ENCODE peak calls at places on chromosomes 12 and 14, in ten cellular contexts. One of them, this sample, is unnamed.
A peak's percentile ranks its signal among the peaks of the same experiment; 100 is the strongest.

GRCh38 chr12:104738371-104738710 is 219.7 kb downstream of the SLC41A2 start:
- DNase-seq in M059J: no peak
- DNase-seq in esophagus squamous epithelium: no peak
- DNase-seq in activated CD4-positive, alpha-beta T cell treated with anti-CD3 and anti-CD28 coated beads, Interleukin-2, amount 50 U/mL, for 24 hours: no peak
- DNase-seq in GM13976: no peak
- DNase-seq in iris pigment epithelial cell: no peak
- DNase-seq in stimulated activated CD4-positive, alpha-beta T cell treated with anti-CD3 and anti-CD28 coated beads, Interleukin-1b, Interleukin-23, amount 100 ng/mL, for 1 hour: no peak
- DNase-seq in AML-193: no peak
- DNase-seq in BE2C: no peak
- DNase-seq in DMS 273 treated with DMSO at 0.1 percent for 48 hours: no peak
- DNase-seq in this sample: peak; percentile 78

GRCh38 chr12:114853003-114853529 is 169.1 kb upstream of the TBX3 start:
- DNase-seq in M059J: no peak
- DNase-seq in esophagus squamous epithelium: no peak
- DNase-seq in activated CD4-positive, alpha-beta T cell treated with anti-CD3 and anti-CD28 coated beads, Interleukin-2, amount 50 U/mL, for 24 hours: no peak
- DNase-seq in GM13976: no peak
- DNase-seq in iris pigment epithelial cell: no peak
- DNase-seq in stimulated activated CD4-positive, alpha-beta T cell treated with anti-CD3 and anti-CD28 coated beads, Interleukin-1b, Interleukin-23, amount 100 ng/mL, for 1 hour: no peak
- DNase-seq in AML-193: no peak
- DNase-seq in BE2C: no peak
- DNase-seq in DMS 273 treated with DMSO at 0.1 percent for 48 hours: no peak
- DNase-seq in this sample: no peak

GRCh38 chr14:72518809-72519377 is 375.0 kb downstream of the DPF3 start:
- DNase-seq in M059J: no peak
- DNase-seq in esophagus squamous epithelium: no peak
- DNase-seq in activated CD4-positive, alpha-beta T cell treated with anti-CD3 and anti-CD28 coated beads, Interleukin-2, amount 50 U/mL, for 24 hours: peak; percentile 52
- DNase-seq in GM13976: peak; percentile 51
- DNase-seq in iris pigment epithelial cell: no peak
- DNase-seq in stimulated activated CD4-positive, alpha-beta T cell treated with anti-CD3 and anti-CD28 coated beads, Interleukin-1b, Interleukin-23, amount 100 ng/mL, for 1 hour: no peak
- DNase-seq in AML-193: no peak
- DNase-seq in BE2C: no peak
- DNase-seq in DMS 273 treated with DMSO at 0.1 percent for 48 hours: no peak
- DNase-seq in this sample: no peak

GRCh38 chr14:55303646-55304277 is 32.5 kb downstream of the FBXO34 start:
- DNase-seq in M059J: no peak
- DNase-seq in esophagus squamous epithelium: no peak
- DNase-seq in activated CD4-positive, alpha-beta T cell treated with anti-CD3 and anti-CD28 coated beads, Interleukin-2, amount 50 U/mL, for 24 hours: no peak
- DNase-seq in GM13976: no peak
- DNase-seq in iris pigment epithelial cell: no peak
- DNase-seq in stimulated activated CD4-positive, alpha-beta T cell treated with anti-CD3 and anti-CD28 coated beads, Interleukin-1b, Interleukin-23, amount 100 ng/mL, for 1 hour: no peak
- DNase-seq in AML-193: no peak
- DNase-seq in BE2C: no peak
- DNase-seq in DMS 273 treated with DMSO at 0.1 percent for 48 hours: no peak
- DNase-seq in this sample: no peak

GRCh38 chr12:50052964-50053363 is 4.4 kb upstream of the ASIC1 start:
- DNase-seq in M059J: no peak
- DNase-seq in esophagus squamous epithelium: no peak
- DNase-seq in activated CD4-positive, alpha-beta T cell treated with anti-CD3 and anti-CD28 coated beads, Interleukin-2, amount 50 U/mL, for 24 hours: no peak
- DNase-seq in GM13976: no peak
- DNase-seq in iris pigment epithelial cell: no peak
- DNase-seq in stimulated activated CD4-positive, alpha-beta T cell treated with anti-CD3 and anti-CD28 coated beads, Interleukin-1b, Interleukin-23, amount 100 ng/mL, for 1 hour: no peak
- DNase-seq in AML-193: no peak
- DNase-seq in BE2C: no peak
- DNase-seq in DMS 273 treated with DMSO at 0.1 percent for 48 hours: no peak
- DNase-seq in this sample: no peak

GRCh38 chr12:116380066-116380465 is 102.6 kb upstream of the MED13L start:
- DNase-seq in M059J: peak; percentile 31
- DNase-seq in esophagus squamous epithelium: no peak
- DNase-seq in activated CD4-positive, alpha-beta T cell treated with anti-CD3 and anti-CD28 coated beads, Interleukin-2, amount 50 U/mL, for 24 hours: no peak
- DNase-seq in GM13976: no peak
- DNase-seq in iris pigment epithelial cell: no peak
- DNase-seq in stimulated activated CD4-positive, alpha-beta T cell treated with anti-CD3 and anti-CD28 coated beads, Interleukin-1b, Interleukin-23, amount 100 ng/mL, for 1 hour: no peak
- DNase-seq in AML-193: no peak
- DNase-seq in BE2C: no peak
- DNase-seq in DMS 273 treated with DMSO at 0.1 percent for 48 hours: no peak
- DNase-seq in this sample: no peak

GRCh38 chr14:101495827-101496778 is 65.2 kb upstream of the DIO3 start:
- DNase-seq in M059J: no peak
- DNase-seq in esophagus squamous epithelium: no peak
- DNase-seq in activated CD4-positive, alpha-beta T cell treated with anti-CD3 and anti-CD28 coated beads, Interleukin-2, amount 50 U/mL, for 24 hours: no peak
- DNase-seq in GM13976: no peak
- DNase-seq in iris pigment epithelial cell: no peak
- DNase-seq in stimulated activated CD4-positive, alpha-beta T cell treated with anti-CD3 and anti-CD28 coated beads, Interleukin-1b, Interleukin-23, amount 100 ng/mL, for 1 hour: no peak
- DNase-seq in AML-193: no peak
- DNase-seq in BE2C: no peak
- DNase-seq in DMS 273 treated with DMSO at 0.1 percent for 48 hours: no peak
- DNase-seq in this sample: no peak

GRCh38 chr12:91274886-91275285 is 92.3 kb upstream of the DCN start:
- DNase-seq in M059J: peak; percentile 28
- DNase-seq in esophagus squamous epithelium: no peak
- DNase-seq in activated CD4-positive, alpha-beta T cell treated with anti-CD3 and anti-CD28 coated beads, Interleukin-2, amount 50 U/mL, for 24 hours: no peak
- DNase-seq in GM13976: no peak
- DNase-seq in iris pigment epithelial cell: peak; percentile 75
- DNase-seq in stimulated activated CD4-positive, alpha-beta T cell treated with anti-CD3 and anti-CD28 coated beads, Interleukin-1b, Interleukin-23, amount 100 ng/mL, for 1 hour: no peak
- DNase-seq in AML-193: no peak
- DNase-seq in BE2C: no peak
- DNase-seq in DMS 273 treated with DMSO at 0.1 percent for 48 hours: peak; percentile 69
- DNase-seq in this sample: no peak

GRCh38 chr12:115942346-115942745 is 335.1 kb downstream of the MED13L start:
- DNase-seq in M059J: no peak
- DNase-seq in esophagus squamous epithelium: no peak
- DNase-seq in activated CD4-positive, alpha-beta T cell treated with anti-CD3 and anti-CD28 coated beads, Interleukin-2, amount 50 U/mL, for 24 hours: no peak
- DNase-seq in GM13976: no peak
- DNase-seq in iris pigment epithelial cell: no peak
- DNase-seq in stimulated activated CD4-positive, alpha-beta T cell treated with anti-CD3 and anti-CD28 coated beads, Interleukin-1b, Interleukin-23, amount 100 ng/mL, for 1 hour: no peak
- DNase-seq in AML-193: no peak
- DNase-seq in BE2C: no peak
- DNase-seq in DMS 273 treated with DMSO at 0.1 percent for 48 hours: no peak
- DNase-seq in this sample: no peak

GRCh38 chr14:72643317-72643801 is 250.5 kb downstream of the DPF3 start:
- DNase-seq in M059J: peak; percentile 98
- DNase-seq in esophagus squamous epithelium: no peak
- DNase-seq in activated CD4-positive, alpha-beta T cell treated with anti-CD3 and anti-CD28 coated beads, Interleukin-2, amount 50 U/mL, for 24 hours: no peak
- DNase-seq in GM13976: no peak
- DNase-seq in iris pigment epithelial cell: peak; percentile 99
- DNase-seq in stimulated activated CD4-positive, alpha-beta T cell treated with anti-CD3 and anti-CD28 coated beads, Interleukin-1b, Interleukin-23, amount 100 ng/mL, for 1 hour: no peak
- DNase-seq in AML-193: no peak
- DNase-seq in BE2C: peak; percentile 55
- DNase-seq in DMS 273 treated with DMSO at 0.1 percent for 48 hours: peak; percentile 89
- DNase-seq in this sample: no peak

GRCh38 chr12:24993756-24994155 is 44.9 kb upstream of the BCAT1 start:
- DNase-seq in M059J: no peak
- DNase-seq in esophagus squamous epithelium: no peak
- DNase-seq in activated CD4-positive, alpha-beta T cell treated with anti-CD3 and anti-CD28 coated beads, Interleukin-2, amount 50 U/mL, for 24 hours: no peak
- DNase-seq in GM13976: no peak
- DNase-seq in iris pigment epithelial cell: no peak
- DNase-seq in stimulated activated CD4-positive, alpha-beta T cell treated with anti-CD3 and anti-CD28 coated beads, Interleukin-1b, Interleukin-23, amount 100 ng/mL, for 1 hour: no peak
- DNase-seq in AML-193: no peak
- DNase-seq in BE2C: no peak
- DNase-seq in DMS 273 treated with DMSO at 0.1 percent for 48 hours: no peak
- DNase-seq in this sample: no peak

GRCh38 chr12:52441320-52441911 is 7.2 kb upstream of the KRT75 start:
- DNase-seq in M059J: peak; percentile 81
- DNase-seq in esophagus squamous epithelium: no peak
- DNase-seq in activated CD4-positive, alpha-beta T cell treated with anti-CD3 and anti-CD28 coated beads, Interleukin-2, amount 50 U/mL, for 24 hours: no peak
- DNase-seq in GM13976: no peak
- DNase-seq in iris pigment epithelial cell: no peak
- DNase-seq in stimulated activated CD4-positive, alpha-beta T cell treated with anti-CD3 and anti-CD28 coated beads, Interleukin-1b, Interleukin-23, amount 100 ng/mL, for 1 hour: no peak
- DNase-seq in AML-193: no peak
- DNase-seq in BE2C: no peak
- DNase-seq in DMS 273 treated with DMSO at 0.1 percent for 48 hours: no peak
- DNase-seq in this sample: no peak